ENCODE peak calls at places on chromosomes 12 and 14, in four cellular contexts. B is uterus, D is HepG2, T is esophagus muscularis mucosa. I is an unnamed sample.

GRCh38 chr12:79983969-79984629 is 49.2 kb upstream of the PPP1R12A start:
- DNase-seq in B (no peak), D (no peak), T (no peak), I (no peak)

GRCh38 chr14:104664107-104664506 is 25.3 kb upstream of the INF2 start:
- DNase-seq in B (no peak), D (no peak), T (no peak), I (no peak)

GRCh38 chr14:30225171-30225570 is 297.5 kb upstream of the PRKD1 start:
- DNase-seq in B (peak), D (no peak), T (no peak), I (no peak)

GRCh38 chr12:98983647-98984046 is 338.6 kb downstream of the APAF1 start:
- DNase-seq in B (peak), D (no peak), T (no peak), I (no peak)

GRCh38 chr12:21248679-21249078 is 86.0 kb downstream of the SLCO1A2 start:
- DNase-seq in B (no peak), D (no peak), T (no peak), I (no peak)

GRCh38 chr12:90003688-90004087 is 295.1 kb upstream of the ATP2B1 start:
- DNase-seq in B (no peak), D (no peak), T (no peak), I (no peak)

GRCh38 chr12:67916266-67916970 is 72.8 kb upstream of the IFNG-AS1 start:
- DNase-seq in B (no peak), D (no peak), T (no peak), I (no peak)

GRCh38 chr12:101957251-101957650 is 79.9 kb downstream of the DRAM1 start:
- DNase-seq in B (no peak), D (no peak), T (no peak), I (no peak)

GRCh38 chr14:69712637-69713088 is 54.3 kb upstream of the SRSF5 start:
- DNase-seq in B (peak), D (no peak), T (no peak), I (no peak)

GRCh38 chr12:11630046-11630706 is 19.3 kb upstream of the ETV6 start:
- DNase-seq in B (no peak), D (no peak), T (no peak), I (no peak)

GRCh38 chr14:74554742-74555362 is 57.2 kb downstream of the LTBP2 start:
- DNase-seq in B (no peak), D (no peak), T (no peak), I (no peak)

GRCh38 chr12:116759783-116760581 is 21.9 kb downstream of the RNFT2 start:
- DNase-seq in B (no peak), D (no peak), T (no peak), I (no peak)

GRCh38 chr12:122793685-122794106 is 19.3 kb downstream of the CCDC62 start:
- DNase-seq in B (no peak), D (peak), T (no peak), I (no peak)

GRCh38 chr12:10559241-10559640 is 53.6 kb downstream of the EIF2S3B start:
- DNase-seq in B (no peak), D (no peak), T (no peak), I (no peak)

GRCh38 chr14:61749867-61750266 is 12.4 kb upstream of the SNAPC1 start:
- DNase-seq in B (no peak), D (peak), T (no peak), I (no peak)

GRCh38 chr12:119319638-119320037 is 14.9 kb upstream of the CCDC60 start:
- DNase-seq in B (no peak), D (no peak), T (no peak), I (no peak)

GRCh38 chr14:51449666-51450061 is 202.0 kb upstream of the FRMD6 start:
- DNase-seq in B (no peak), D (no peak), T (peak), I (no peak)

GRCh38 chr12:45284096-45284901 is 68.4 kb downstream of the ANO6 start:
- DNase-seq in B (no peak), D (peak), T (no peak), I (no peak)

GRCh38 chr14:67722293-67722692 is 20.6 kb downstream of the RDH12 start:
- DNase-seq in B (peak), D (no peak), T (no peak), I (peak)

GRCh38 chr14:101017806-101018560 is 114.5 kb upstream of the RTL1 start:
- DNase-seq in B (no peak), D (no peak), T (peak), I (no peak)

GRCh38 chr14:78836777-78837176 is 666.6 kb downstream of the NRXN3 start:
- DNase-seq in B (peak), D (peak), T (no peak), I (no peak)

GRCh38 chr14:89445252-89445973 is 28.4 kb upstream of the FOXN3 start:
- DNase-seq in B (no peak), D (no peak), T (no peak), I (no peak)

GRCh38 chr14:92609955-92610354 is 96.4 kb downstream of the RIN3 start:
- DNase-seq in B (no peak), D (no peak), T (no peak), I (no peak)

GRCh38 chr14:102213984-102214658 is 74.4 kb downstream of the WDR20 start:
- DNase-seq in B (no peak), D (no peak), T (no peak), I (no peak)

GRCh38 chr12:66679441-66680069 is 679 bp upstream of the GRIP1 start:
- DNase-seq in B (no peak), D (no peak), T (no peak), I (no peak)
- H3K4me3 ChIP-seq in B (no peak), D (no peak), T (no peak), I (no peak)

GRCh38 chr14:60249321-60250251 is 565 bp downstream of the PPM1A start:
- DNase-seq in B (peak), D (peak), T (no peak), I (peak)
- TF ChIP-seq POLR2A in B (peak), D (no peak), T (no peak), I (no peak)

GRCh38 chr12:14257734-14258467 is 107.6 kb upstream of the ATF7IP start:
- DNase-seq in B (peak), D (peak), T (peak), I (peak)
- H3K4me3 ChIP-seq in B (no peak), D (peak), T (peak), I (no peak)

DNA sequence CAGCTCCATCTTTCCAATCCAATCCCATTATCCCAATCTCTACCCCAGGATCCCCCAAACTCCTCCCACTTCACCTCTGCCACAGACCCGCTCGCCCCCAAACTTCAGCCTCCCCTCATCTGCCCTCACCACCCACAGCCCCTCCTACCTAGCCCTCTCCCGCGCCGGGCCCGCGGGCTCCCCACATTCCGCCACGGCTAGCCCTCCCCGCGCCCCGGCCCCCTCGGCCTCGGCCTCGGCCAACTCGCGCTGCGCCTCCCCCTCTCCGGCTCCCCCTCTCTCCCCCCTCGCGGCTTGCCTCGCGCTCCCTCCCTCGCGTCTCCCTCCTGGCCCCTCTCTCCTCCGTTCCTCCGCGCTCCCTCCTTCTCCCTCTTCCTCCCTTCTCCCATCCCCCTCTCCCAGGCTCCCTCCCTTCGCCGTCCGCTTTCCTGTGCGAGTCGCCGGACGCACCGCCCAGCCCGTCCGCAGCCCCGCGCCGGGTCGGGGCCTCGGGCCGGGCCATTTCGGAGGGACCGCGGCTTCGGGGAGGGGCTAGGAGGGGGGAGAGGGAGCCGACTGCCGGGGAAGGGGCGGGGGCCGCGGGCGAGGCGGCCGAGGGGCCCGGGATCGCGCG is at the start of gene ATN1:
- DNase-seq in B (peak), D (no peak), T (peak), I (peak)
- TF ChIP-seq POLR2A in B (peak), D (no peak), T (no peak), I (peak)

DNA sequence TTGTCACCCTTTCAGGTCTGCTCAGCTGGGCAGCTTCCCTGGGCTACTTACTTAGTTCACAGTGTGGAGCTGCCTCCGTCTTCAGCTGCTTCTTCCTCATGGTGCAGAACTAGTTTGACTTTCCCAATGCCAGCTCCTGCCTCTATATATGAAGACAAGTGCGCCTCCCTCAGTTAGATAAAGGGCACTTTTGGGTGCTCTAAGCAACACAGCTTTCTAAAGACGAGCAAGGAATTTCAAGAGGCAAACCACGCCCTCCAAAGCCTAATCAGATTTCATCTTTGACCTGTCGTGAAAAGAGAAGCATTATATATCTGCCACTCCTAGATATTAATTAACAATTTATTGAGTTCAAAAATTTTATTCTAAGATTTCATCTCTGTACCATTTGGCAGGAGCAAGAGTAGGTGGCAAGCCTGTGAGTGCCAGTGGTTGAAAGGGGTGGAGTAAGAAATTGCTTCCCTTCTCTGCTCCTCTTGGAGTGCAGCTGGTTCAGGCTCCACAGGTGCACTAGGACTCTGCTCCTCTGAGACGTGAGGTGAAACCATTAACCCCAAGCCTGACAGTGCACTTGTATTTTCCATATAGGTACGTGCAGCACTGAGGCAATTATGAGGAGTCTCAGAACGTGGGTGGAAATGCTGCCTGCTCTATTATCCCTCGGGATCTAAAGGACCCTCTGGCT is 2.1 kb upstream of the SLC11A2 start:
- DNase-seq in B (no peak), D (peak), T (no peak), I (no peak)
- H3K4me3 ChIP-seq in B (no peak), D (peak), T (no peak), I (no peak)